ENCODE peak calls at places on chromosomes 16 and 17, in four cellular contexts. F is stimulated activated CD8-positive, alpha-beta memory T cell treated with anti-CD3 and anti-CD28 coated beads, Interleukin-2, amount 100 ng/mL, for 1 hour; J is AG10803; C is T-helper 22 cell. M is an unnamed sample.

GRCh38 chr17:48299760-48300159 is 130.3 kb downstream of the SKAP1 start:
- DNase-seq in F (no peak), J (no peak), C (no peak), M (no peak)

GRCh38 chr16:72938426-72939164 is 109.3 kb downstream of the ZFHX3 start:
- DNase-seq in F (no peak), J (peak; percentile 91), C (no peak), M (peak; percentile 93)

GRCh38 chr16:53041196-53041977 is 11.3 kb downstream of the CHD9NB start:
- DNase-seq in F (no peak), J (peak; percentile 55), C (no peak), M (peak; percentile 46)

GRCh38 chr17:12958786-12959185 is 59.0 kb downstream of the ELAC2 start:
- DNase-seq in F (no peak), J (peak; percentile 41), C (no peak), M (peak; percentile 48)

GRCh38 chr16:17367034-17367433 is 103.7 kb downstream of the XYLT1 start:
- DNase-seq in F (no peak), J (no peak), C (no peak), M (no peak)

GRCh38 chr17:40063915-40064531 is 1.3 kb downstream of the THRA start:
- DNase-seq in F (no peak), J (no peak), C (no peak), M (no peak)

GRCh38 chr17:60102632-60103047 is 23.9 kb upstream of the HEATR6 start:
- DNase-seq in F (no peak), J (peak; percentile 55), C (no peak), M (no peak)

GRCh38 chr17:66781135-66781534 is 53.8 kb upstream of the CACNG5 start:
- DNase-seq in F (no peak), J (no peak), C (no peak), M (no peak)

GRCh38 chr16:67470314-67470713 is 10.6 kb downstream of the ATP6V0D1 start:
- DNase-seq in F (no peak), J (peak; percentile 47), C (no peak), M (peak; percentile 41)

GRCh38 chr16:4389051-4389955 is 17.7 kb downstream of the VASN start:
- DNase-seq in F (no peak), J (no peak), C (no peak), M (no peak)

GRCh38 chr16:10111156-10111761 is 71.0 kb downstream of the GRIN2A start:
- DNase-seq in F (no peak), J (no peak), C (no peak), M (no peak)

GRCh38 chr17:50146927-50147640 is 3.4 kb downstream of the PPP1R9B start:
- DNase-seq in F (no peak), J (no peak), C (no peak), M (peak; percentile 55)

GRCh38 chr16:66332599-66332998 is 33.9 kb upstream of the CDH5 start:
- DNase-seq in F (no peak), J (no peak), C (no peak), M (no peak)